ENCODE peak calls at places on chromosomes 2 and 18, in seven cellular contexts. C is T-cell, O is left cardiac atrium, F is GM20000, I is transverse colon, Q is brain microvascular endothelial cell, U is HEK293T. G is an unnamed sample.

GRCh38 chr2:176490061-176490861 is 221.0 kb downstream of the MTX2 start:
- DNase-seq in C (no peak), O (peak; percentile 36), F (no peak), I (no peak), Q (no peak), U (no peak), G (peak; percentile 52)

GRCh38 chr2:31319391-31320175 is 85.6 kb downstream of the EHD3 start:
- DNase-seq in C (peak; percentile 6), O (no peak), F (peak; percentile 33), I (peak; percentile 51), Q (peak; percentile 60), U (no peak), G (no peak)

GRCh38 chr2:212711851-212712250 is 173.2 kb upstream of the ERBB4 start:
- DNase-seq in C (no peak), O (no peak), F (no peak), I (no peak), Q (peak; percentile 64), U (no peak), G (no peak)

GRCh38 chr2:233250568-233250967 is 905 bp upstream of the ATG16L1 start:
- DNase-seq in C (no peak), O (no peak), F (no peak), I (no peak), Q (no peak), U (no peak), G (no peak)

GRCh38 chr2:237689569-237690131 is 62.3 kb downstream of the LRRFIP1 start:
- DNase-seq in C (no peak), O (peak; percentile 61), F (no peak), I (peak; percentile 73), Q (no peak), U (no peak), G (no peak)

GRCh38 chr18:41237317-41237716 is 717.7 kb upstream of the PIK3C3 start:
- DNase-seq in C (no peak), O (no peak), F (no peak), I (no peak), Q (no peak), U (no peak), G (no peak)

GRCh38 chr2:239195318-239195871 is 205.4 kb downstream of the HDAC4 start:
- DNase-seq in C (no peak), O (no peak), F (no peak), I (no peak), Q (no peak), U (no peak), G (no peak)

GRCh38 chr2:33848486-33848885 is 249.4 kb upstream of the FAM98A start:
- DNase-seq in C (no peak), O (no peak), F (no peak), I (no peak), Q (peak; percentile 33), U (no peak), G (no peak)

GRCh38 chr2:28348149-28348567 is 44.5 kb upstream of the FOSL2 start:
- DNase-seq in C (peak; percentile 70), O (peak; percentile 26), F (no peak), I (no peak), Q (no peak), U (no peak), G (no peak)

GRCh38 chr2:128922154-128922553 is 603.5 kb upstream of the HS6ST1 start:
- DNase-seq in C (no peak), O (no peak), F (no peak), I (no peak), Q (no peak), U (no peak), G (no peak)

GRCh38 chr18:8783994-8784530 is 78.7 kb downstream of the MTCL1 start:
- DNase-seq in C (no peak), O (no peak), F (no peak), I (no peak), Q (no peak), U (no peak), G (no peak)

GRCh38 chr18:65750421-65751144 is at the start of gene CDH7:
- DNase-seq in C (no peak), O (no peak), F (no peak), I (no peak), Q (no peak), U (peak; percentile 6), G (peak; percentile 41)

GRCh38 chr2:25845843-25846505 is 32.3 kb downstream of the ASXL2 start:
- DNase-seq in C (no peak), O (no peak), F (no peak), I (no peak), Q (peak; percentile 51), U (no peak), G (no peak)

GRCh38 chr18:5542393-5543035 is 1.3 kb downstream of the EPB41L3 start:
- DNase-seq in C (no peak), O (peak; percentile 45), F (no peak), I (peak; percentile 29), Q (no peak), U (peak; percentile 10), G (peak; percentile 52)

GRCh38 chr2:137925599-137925998 is 38.7 kb upstream of the HNMT start:
- DNase-seq in C (no peak), O (no peak), F (no peak), I (no peak), Q (no peak), U (no peak), G (no peak)

GRCh38 chr2:69538872-69539548 is 101.8 kb upstream of the NFU1 start:
- DNase-seq in C (no peak), O (no peak), F (no peak), I (no peak), Q (no peak), U (no peak), G (no peak)

GRCh38 chr18:31247574-31248199 is 70.3 kb upstream of the DSG1 start:
- DNase-seq in C (no peak), O (no peak), F (no peak), I (no peak), Q (peak; percentile 35), U (no peak), G (no peak)

GRCh38 chr2:199458806-199459285 is 1.1 kb upstream of the SATB2 start:
- DNase-seq in C (no peak), O (no peak), F (peak; percentile 66), I (no peak), Q (no peak), U (no peak), G (no peak)

GRCh38 chr2:161915121-161915520 is 158.9 kb downstream of the DPP4 start:
- DNase-seq in C (no peak), O (no peak), F (no peak), I (no peak), Q (peak; percentile 2), U (no peak), G (no peak)

GRCh38 chr2:86788172-86788571 is 2.5 kb downstream of the CD8A start:
- DNase-seq in C (no peak), O (peak; percentile 65), F (no peak), I (no peak), Q (no peak), U (no peak), G (no peak)

GRCh38 chr2:240231838-240232244 is 91.4 kb upstream of the OTOS start:
- DNase-seq in C (no peak), O (no peak), F (no peak), I (peak; percentile 4), Q (no peak), U (no peak), G (peak; percentile 31)

GRCh38 chr18:46340716-46341115 is 236.5 kb downstream of the HAUS1 start:
- DNase-seq in C (no peak), O (no peak), F (no peak), I (no peak), Q (no peak), U (no peak), G (no peak)

GRCh38 chr2:190079160-190079559 is 16.6 kb upstream of the MSTN start:
- DNase-seq in C (no peak), O (no peak), F (no peak), I (no peak), Q (no peak), U (no peak), G (no peak)

GRCh38 chr2:101619191-101619591 is 78.3 kb upstream of the MAP4K4 start:
- DNase-seq in C (no peak), O (peak; percentile 46), F (no peak), I (peak; percentile 28), Q (peak; percentile 24), U (no peak), G (no peak)

GRCh38 chr2:28544915-28545589 is 49.2 kb downstream of the PLB1 start:
- DNase-seq in C (peak; percentile 13), O (no peak), F (no peak), I (peak; percentile 59), Q (no peak), U (no peak), G (no peak)

GRCh38 chr2:172962064-172962463 is 113.6 kb upstream of the MAP3K20 start:
- DNase-seq in C (no peak), O (no peak), F (no peak), I (no peak), Q (no peak), U (no peak), G (no peak)

GRCh38 chr2:63984606-63985359 is 34.4 kb downstream of the VPS54 start:
- DNase-seq in C (no peak), O (no peak), F (no peak), I (no peak), Q (no peak), U (no peak), G (no peak)

GRCh38 chr2:140586379-140586778 is 1544.4 kb downstream of the LRP1B start:
- DNase-seq in C (no peak), O (no peak), F (peak; percentile 42), I (peak; percentile 8), Q (peak; percentile 14), U (peak; percentile 63), G (no peak)

GRCh38 chr2:45729753-45730512 is 78.5 kb downstream of the PRKCE start:
- DNase-seq in C (no peak), O (no peak), F (peak; percentile 47), I (no peak), Q (peak; percentile 7), U (peak; percentile 38), G (no peak)

GRCh38 chr2:16298866-16299265 is 358.5 kb downstream of the MYCN start:
- DNase-seq in C (no peak), O (no peak), F (no peak), I (no peak), Q (no peak), U (no peak), G (no peak)

GRCh38 chr2:74081030-74081429 is 66.7 kb downstream of the BOLA3 start:
- DNase-seq in C (no peak), O (no peak), F (no peak), I (no peak), Q (no peak), U (no peak), G (no peak)

GRCh38 chr18:64165906-64166305 is 17.0 kb upstream of the LINC00305 start:
- DNase-seq in C (no peak), O (no peak), F (no peak), I (no peak), Q (peak; percentile 83), U (no peak), G (no peak)

GRCh38 chr18:57741273-57741672 is 61.8 kb downstream of the ATP8B1 start:
- DNase-seq in C (no peak), O (no peak), F (no peak), I (no peak), Q (no peak), U (no peak), G (no peak)